ENCODE peak calls at places on chromosomes 12 and 14, in seven cellular contexts. One of them, this sample, is unnamed. For H3K4me1, the result is how much of the 10 kb centered on the place peaks cover.

GRCh38 chr14:97580923-97581495 is 783.8 kb downstream of the VRK1 start:
- DNase-seq in HCT116: no peak
- DNase-seq in H1: peak
- DNase-seq in HepG2: no peak
- DNase-seq in K562: no peak
- DNase-seq in SK-N-SH: no peak
- DNase-seq in GM12878: no peak
- DNase-seq in this sample: peak

GRCh38 chr14:106506901-106507305 is 980.5 kb downstream of the TMEM121 start:
- DNase-seq in HCT116: no peak
- DNase-seq in H1: no peak
- DNase-seq in HepG2: no peak
- DNase-seq in K562: no peak
- DNase-seq in SK-N-SH: no peak
- DNase-seq in GM12878: no peak
- DNase-seq in this sample: no peak

GRCh38 chr14:67766035-67766680 is 50.2 kb downstream of the ZFYVE26 start:
- DNase-seq in HCT116: no peak
- DNase-seq in H1: no peak
- DNase-seq in HepG2: no peak
- DNase-seq in K562: no peak
- DNase-seq in SK-N-SH: no peak
- DNase-seq in GM12878: no peak
- DNase-seq in this sample: no peak

GRCh38 chr12:47218191-47218654 is 138.5 kb upstream of the AMIGO2 start:
- DNase-seq in HCT116: no peak
- DNase-seq in H1: no peak
- DNase-seq in HepG2: no peak
- DNase-seq in K562: no peak
- DNase-seq in SK-N-SH: no peak
- DNase-seq in GM12878: no peak
- DNase-seq in this sample: no peak

GRCh38 chr12:1912580-1913376 is 5.7 kb downstream of the CACNA2D4 start:
- DNase-seq in HCT116: no peak
- DNase-seq in H1: no peak
- DNase-seq in HepG2: no peak
- DNase-seq in K562: no peak
- DNase-seq in SK-N-SH: peak
- DNase-seq in GM12878: no peak
- DNase-seq in this sample: no peak

GRCh38 chr14:104224516-104225281 is 86.3 kb downstream of the KIF26A start:
- DNase-seq in HCT116: no peak
- DNase-seq in H1: peak
- DNase-seq in HepG2: no peak
- DNase-seq in K562: peak
- DNase-seq in SK-N-SH: peak
- DNase-seq in GM12878: no peak
- DNase-seq in this sample: no peak

GRCh38 chr12:19605720-19606119 is 166.4 kb downstream of the AEBP2 start:
- DNase-seq in HCT116: no peak
- DNase-seq in H1: no peak
- DNase-seq in HepG2: no peak
- DNase-seq in K562: no peak
- DNase-seq in SK-N-SH: no peak
- DNase-seq in GM12878: no peak
- DNase-seq in this sample: no peak

GRCh38 chr14:81936348-81936747 is 402.7 kb upstream of the SEL1L start:
- DNase-seq in HCT116: no peak
- DNase-seq in H1: no peak
- DNase-seq in HepG2: no peak
- DNase-seq in K562: no peak
- DNase-seq in SK-N-SH: no peak
- DNase-seq in GM12878: no peak
- DNase-seq in this sample: no peak

GRCh38 chr14:64540208-64541202 is at the start of gene HSPA2:
- DNase-seq in HCT116: peak
- DNase-seq in H1: peak
- DNase-seq in HepG2: peak
- DNase-seq in K562: no peak
- DNase-seq in SK-N-SH: peak
- DNase-seq in GM12878: peak
- DNase-seq in this sample: peak

GRCh38 chr14:32559048-32559447 is 229.9 kb downstream of the AKAP6 start:
- DNase-seq in HCT116: no peak
- DNase-seq in H1: no peak
- DNase-seq in HepG2: no peak
- DNase-seq in K562: no peak
- DNase-seq in SK-N-SH: no peak
- DNase-seq in GM12878: no peak
- DNase-seq in this sample: no peak

GRCh38 chr12:12533238-12533829 is 29.3 kb downstream of the DUSP16 start:
- DNase-seq in HCT116: no peak
- DNase-seq in H1: no peak
- DNase-seq in HepG2: peak
- DNase-seq in K562: peak
- DNase-seq in SK-N-SH: peak
- DNase-seq in GM12878: no peak
- DNase-seq in this sample: no peak

GRCh38 chr12:68746572-68747180 is 700 bp downstream of the SLC35E3 start:
- DNase-seq in HCT116: no peak
- DNase-seq in H1: no peak
- DNase-seq in HepG2: peak
- DNase-seq in K562: peak
- DNase-seq in SK-N-SH: peak
- DNase-seq in GM12878: peak
- DNase-seq in this sample: peak

GRCh38 chr12:47349770-47350408 is 270.1 kb upstream of the AMIGO2 start:
- DNase-seq in HCT116: no peak
- DNase-seq in H1: no peak
- DNase-seq in HepG2: no peak
- DNase-seq in K562: no peak
- DNase-seq in SK-N-SH: no peak
- DNase-seq in GM12878: no peak
- DNase-seq in this sample: no peak

GRCh38 chr12:42790761-42791151 is 201.2 kb upstream of the PRICKLE1 start:
- DNase-seq in HCT116: peak
- DNase-seq in H1: no peak
- DNase-seq in HepG2: no peak
- DNase-seq in K562: peak
- DNase-seq in SK-N-SH: peak
- DNase-seq in GM12878: no peak
- DNase-seq in this sample: no peak

GRCh38 chr12:27623645-27624044 is 72.6 kb upstream of the REP15 start:
- DNase-seq in HCT116: no peak
- DNase-seq in H1: no peak
- DNase-seq in HepG2: no peak
- DNase-seq in K562: peak
- DNase-seq in SK-N-SH: no peak
- DNase-seq in GM12878: no peak
- DNase-seq in this sample: no peak

GRCh38 chr14:69002069-69002468 is 23.0 kb upstream of the ACTN1 start:
- DNase-seq in HCT116: no peak
- DNase-seq in H1: no peak
- DNase-seq in HepG2: peak
- DNase-seq in K562: peak
- DNase-seq in SK-N-SH: no peak
- DNase-seq in GM12878: no peak
- DNase-seq in this sample: no peak

GRCh38 chr12:50200507-50201273 is 33.5 kb upstream of the CERS5 start:
- DNase-seq in HCT116: no peak
- DNase-seq in H1: no peak
- DNase-seq in HepG2: no peak
- DNase-seq in K562: no peak
- DNase-seq in SK-N-SH: peak
- DNase-seq in GM12878: no peak
- DNase-seq in this sample: no peak

GRCh38 chr12:125435871-125436270 is 370.6 kb downstream of the AACS start:
- DNase-seq in HCT116: no peak
- DNase-seq in H1: no peak
- DNase-seq in HepG2: no peak
- DNase-seq in K562: no peak
- DNase-seq in SK-N-SH: no peak
- DNase-seq in GM12878: no peak
- DNase-seq in this sample: no peak

GRCh38 chr12:111404362-111405148 is 1.2 kb upstream of the SH2B3 start:
- DNase-seq in HCT116: no peak
- DNase-seq in H1: no peak
- DNase-seq in HepG2: peak
- DNase-seq in K562: peak
- DNase-seq in SK-N-SH: peak
- DNase-seq in GM12878: no peak
- DNase-seq in this sample: peak

GRCh38 chr12:38124247-38125012 is 192.1 kb upstream of the ALG10B start:
- DNase-seq in HCT116: no peak
- DNase-seq in H1: no peak
- DNase-seq in HepG2: peak
- DNase-seq in K562: no peak
- DNase-seq in SK-N-SH: no peak
- DNase-seq in GM12878: no peak
- DNase-seq in this sample: no peak

GRCh38 chr14:55448146-55448614 is 7.8 kb upstream of the TBPL2 start:
- DNase-seq in HCT116: peak
- DNase-seq in H1: no peak
- DNase-seq in HepG2: no peak
- DNase-seq in K562: peak
- DNase-seq in SK-N-SH: no peak
- DNase-seq in GM12878: no peak
- DNase-seq in this sample: no peak

GRCh38 chr12:124621296-124621660 is 53.9 kb upstream of the NCOR2 start:
- DNase-seq in HCT116: no peak
- DNase-seq in H1: peak
- DNase-seq in HepG2: no peak
- DNase-seq in K562: no peak
- DNase-seq in SK-N-SH: no peak
- DNase-seq in GM12878: no peak
- DNase-seq in this sample: no peak

DNA sequence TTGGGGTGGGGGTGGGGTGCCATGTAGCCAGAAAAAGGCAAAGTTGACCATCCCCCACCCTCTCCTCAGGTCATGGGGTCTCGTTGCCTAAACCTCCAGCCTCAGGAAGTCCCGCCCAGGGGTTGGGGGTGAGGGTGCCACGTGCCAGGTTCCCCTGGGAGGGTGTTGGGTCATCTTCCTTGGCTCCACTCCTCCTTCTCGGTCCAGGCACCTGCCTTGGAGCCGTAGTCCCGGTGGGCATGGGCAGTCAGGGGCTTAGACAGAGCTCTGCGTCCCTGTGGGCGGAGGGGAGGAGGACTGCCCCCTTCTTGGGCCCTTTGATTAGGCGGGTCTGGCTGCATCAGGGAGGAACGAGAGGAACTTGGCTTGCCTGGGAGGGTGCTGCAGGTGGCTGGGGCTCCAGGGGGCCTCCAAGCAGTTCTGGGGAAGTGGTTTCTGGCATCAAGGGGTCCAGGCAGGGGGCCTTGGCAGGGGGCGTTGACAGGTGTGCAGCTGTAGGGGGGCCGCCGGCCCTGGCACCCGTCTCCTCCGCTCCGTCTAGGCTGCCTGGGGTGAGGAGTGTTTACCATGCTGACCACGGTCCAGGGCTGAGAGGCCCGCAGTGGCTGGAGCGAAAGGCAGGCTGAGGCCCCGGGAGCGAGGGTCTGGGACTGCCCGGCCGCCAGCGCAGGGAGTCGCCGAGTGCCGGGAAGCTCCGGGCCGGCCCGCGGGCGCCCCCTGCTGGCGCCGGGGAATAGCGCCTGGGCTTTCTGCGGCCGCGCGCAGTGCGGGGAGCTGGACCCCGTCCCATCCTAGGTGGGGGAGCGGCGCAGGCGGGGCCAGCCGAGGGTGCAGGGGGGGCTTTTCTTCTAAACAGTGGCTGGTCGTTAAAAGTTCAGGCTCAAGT is 7.9 kb downstream of the SETD1B start:
- DNase-seq in HCT116: no peak
- DNase-seq in H1: peak
- DNase-seq in HepG2: peak
- DNase-seq in K562: peak
- DNase-seq in SK-N-SH: peak
- DNase-seq in GM12878: no peak
- DNase-seq in this sample: no peak
- TF ChIP-seq YY1 in HCT116: no peak
- TF ChIP-seq YY1 in H1: peak
- TF ChIP-seq YY1 in HepG2: peak
- TF ChIP-seq YY1 in K562: no peak
- TF ChIP-seq YY1 in SK-N-SH: no peak
- TF ChIP-seq YY1 in GM12878: peak
- TF ChIP-seq YY1 in this sample: no peak

GRCh38 chr12:105852496-105852895 is 286.3 kb downstream of the NUAK1 start:
- DNase-seq in HCT116: no peak
- DNase-seq in H1: no peak
- DNase-seq in HepG2: no peak
- DNase-seq in K562: no peak
- DNase-seq in SK-N-SH: no peak
- DNase-seq in GM12878: no peak
- DNase-seq in this sample: no peak
- H3K4me3 ChIP-seq in HCT116: no peak
- H3K4me3 ChIP-seq in H1: no peak
- H3K4me3 ChIP-seq in HepG2: no peak
- H3K4me3 ChIP-seq in K562: no peak
- H3K4me3 ChIP-seq in SK-N-SH: no peak
- H3K4me3 ChIP-seq in GM12878: no peak
- H3K4me3 ChIP-seq in this sample: no peak

GRCh38 chr12:31300783-31301182 is 25.2 kb downstream of the SINHCAF start:
- DNase-seq in HCT116: no peak
- DNase-seq in H1: no peak
- DNase-seq in HepG2: no peak
- DNase-seq in K562: no peak
- DNase-seq in SK-N-SH: no peak
- DNase-seq in GM12878: no peak
- DNase-seq in this sample: no peak

GRCh38 chr12:31298510-31298904 is 27.4 kb downstream of the SINHCAF start:
- DNase-seq in HCT116: no peak
- DNase-seq in H1: no peak
- DNase-seq in HepG2: no peak
- DNase-seq in K562: no peak
- DNase-seq in SK-N-SH: no peak
- DNase-seq in GM12878: peak
- DNase-seq in this sample: no peak

GRCh38 chr12:31297572-31298509 is 28.1 kb downstream of the SINHCAF start:
- DNase-seq in HCT116: no peak
- DNase-seq in H1: no peak
- DNase-seq in HepG2: no peak
- DNase-seq in K562: no peak
- DNase-seq in SK-N-SH: no peak
- DNase-seq in GM12878: peak
- DNase-seq in this sample: no peak

GRCh38 chr12:31301311-31301710 is 24.6 kb downstream of the SINHCAF start:
- DNase-seq in HCT116: no peak
- DNase-seq in H1: no peak
- DNase-seq in HepG2: no peak
- DNase-seq in K562: no peak
- DNase-seq in SK-N-SH: no peak
- DNase-seq in GM12878: no peak
- DNase-seq in this sample: no peak

GRCh38 chr12:31300341-31300740 is 25.6 kb downstream of the SINHCAF start:
- DNase-seq in HCT116: no peak
- DNase-seq in H1: no peak
- DNase-seq in HepG2: no peak
- DNase-seq in K562: no peak
- DNase-seq in SK-N-SH: no peak
- DNase-seq in GM12878: no peak
- DNase-seq in this sample: no peak
- H3K4me1 ChIP-seq in HCT116: under half
- H3K4me1 ChIP-seq in H1: under half
- H3K4me1 ChIP-seq in HepG2: under half
- H3K4me1 ChIP-seq in K562: under half
- H3K4me1 ChIP-seq in SK-N-SH: under half
- H3K4me1 ChIP-seq in GM12878: under half
- H3K4me1 ChIP-seq in this sample: under half

GRCh38 chr12:105198961-105199360 is 37.0 kb downstream of the APPL2 start:
- DNase-seq in HCT116: no peak
- DNase-seq in H1: no peak
- DNase-seq in HepG2: peak
- DNase-seq in K562: no peak
- DNase-seq in SK-N-SH: no peak
- DNase-seq in GM12878: no peak
- DNase-seq in this sample: no peak
- TF ChIP-seq YY1 in HCT116: no peak
- TF ChIP-seq YY1 in H1: no peak
- TF ChIP-seq YY1 in HepG2: no peak
- TF ChIP-seq YY1 in K562: no peak
- TF ChIP-seq YY1 in SK-N-SH: no peak
- TF ChIP-seq YY1 in GM12878: no peak
- TF ChIP-seq YY1 in this sample: no peak